ENCODE peak calls at places on chromosome 4, in four cellular contexts. L is H1, M is GM12878, S is HepG2. V is an unnamed sample. For H3K4me1, the result is how much of the 10 kb centered on the place peaks cover.

GRCh38 chr4:38695844-38696243 is 31.8 kb downstream of the KLF3 start:
- DNase-seq in L (no peak), M (no peak), S (no peak), V (no peak)

GRCh38 chr4:2932951-2933565 is 30.1 kb downstream of the NOP14 start:
- DNase-seq in L (no peak), M (no peak), S (no peak), V (no peak)

GRCh38 chr4:8126523-8126922 is 32.1 kb downstream of the ABLIM2 start:
- DNase-seq in L (no peak), M (no peak), S (no peak), V (no peak)

GRCh38 chr4:64520393-64520792 is 111.1 kb upstream of the TECRL start:
- DNase-seq in L (no peak), M (no peak), S (no peak), V (peak)

GRCh38 chr4:3676907-3677495 is 89.2 kb upstream of the ADRA2C start:
- DNase-seq in L (no peak), M (no peak), S (no peak), V (no peak)

GRCh38 chr4:102535398-102536082 is 34.4 kb downstream of the NFKB1 start:
- DNase-seq in L (no peak), M (no peak), S (no peak), V (no peak)

GRCh38 chr4:18192901-18193300 is 171.3 kb upstream of the LCORL start:
- DNase-seq in L (no peak), M (no peak), S (no peak), V (no peak)

GRCh38 chr4:68175562-68176155 is 46.0 kb upstream of the TMPRSS11F start:
- DNase-seq in L (no peak), M (peak), S (peak), V (peak)

GRCh38 chr4:79232555-79232954 is 93.3 kb downstream of the NAA11 start:
- DNase-seq in L (no peak), M (no peak), S (no peak), V (no peak)

GRCh38 chr4:6732441-6733357 is 16.7 kb downstream of the BLOC1S4 start:
- DNase-seq in L (no peak), M (no peak), S (peak), V (no peak)

GRCh38 chr4:153274967-153275366 is 69.5 kb upstream of the MND1 start:
- DNase-seq in L (no peak), M (no peak), S (no peak), V (no peak)

DNA sequence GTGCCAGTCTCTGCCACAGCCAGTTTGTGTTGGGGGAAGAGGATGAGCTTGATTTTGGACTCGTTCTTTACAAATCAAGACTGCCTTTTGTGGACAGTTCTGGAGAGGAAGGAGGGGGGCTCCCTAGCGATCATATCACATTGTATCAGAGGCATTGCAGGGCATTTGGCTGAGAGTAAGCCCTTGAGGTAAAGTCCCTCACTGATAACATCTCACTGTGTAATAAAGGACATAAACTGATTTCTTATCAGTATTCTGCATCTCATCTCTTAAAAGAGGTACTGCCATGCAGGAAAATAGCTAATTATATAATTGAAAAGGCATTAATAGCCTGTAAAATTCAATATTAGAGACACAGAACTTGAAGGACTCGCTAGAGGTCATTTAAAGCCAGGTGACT is 6.1 kb upstream of the IGFBP7 start:
- DNase-seq in L (no peak), M (no peak), S (no peak), V (no peak)
- TF ChIP-seq SUZ12 in L (no peak), M (no peak), S (no peak), V (no peak)

GRCh38 chr4:40300371-40301162 is 34.6 kb upstream of the CHRNA9 start:
- DNase-seq in L (no peak), M (no peak), S (no peak), V (no peak)
- H3K4me1 ChIP-seq in L (under half), M (under half), S (under half), V (under half)

DNA sequence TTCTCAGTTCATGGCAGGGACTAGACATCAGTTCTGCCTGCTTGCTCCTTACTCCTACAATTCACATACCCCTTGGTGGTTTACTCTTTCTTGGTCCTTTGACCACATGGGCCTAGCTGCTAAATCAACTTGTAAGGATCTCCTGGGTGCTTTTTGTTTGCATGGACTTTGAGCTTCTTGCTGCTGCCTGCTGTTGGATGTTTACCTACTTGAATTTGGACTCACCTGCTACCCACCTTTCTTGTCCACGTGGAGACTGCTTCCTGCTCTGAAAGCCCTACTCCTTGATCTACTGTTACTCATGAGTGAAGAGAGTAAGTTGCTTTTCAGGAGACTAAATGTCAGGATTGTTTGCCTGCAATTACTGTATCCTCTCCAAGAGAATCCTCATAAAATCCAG is 15.2 kb upstream of the ARHGAP24 start:
- DNase-seq in L (no peak), M (no peak), S (no peak), V (no peak)
- TF ChIP-seq ZNF274 in L (no peak), M (no peak), S (no peak), V (no peak)

DNA sequence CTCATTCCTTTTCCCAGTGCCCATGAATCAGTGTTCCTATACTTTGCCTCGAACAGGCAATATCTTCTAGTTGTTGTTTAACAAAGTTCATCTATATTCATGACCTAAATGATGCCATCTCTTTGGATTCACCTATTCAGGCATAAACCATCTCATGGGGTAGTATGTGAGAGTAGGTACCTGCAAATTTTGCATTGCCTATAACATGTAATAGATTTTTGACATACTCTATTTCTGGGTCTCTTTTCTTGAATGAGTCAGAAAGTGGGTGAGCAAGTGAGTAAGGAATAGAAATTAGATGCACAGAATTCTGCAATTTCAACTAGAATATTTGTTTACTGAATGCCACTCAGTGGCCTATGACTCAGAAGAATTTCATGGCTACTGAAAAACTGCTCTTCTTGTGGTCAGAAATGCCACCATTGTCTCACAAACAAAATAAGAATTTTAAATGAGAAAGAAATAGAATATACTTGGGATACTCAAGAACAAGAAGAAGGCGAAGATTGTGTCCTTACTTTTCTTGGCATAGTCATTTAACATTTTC is 86.7 kb downstream of the HHIP start:
- DNase-seq in L (no peak), M (no peak), S (no peak), V (no peak)
- TF ChIP-seq SUZ12 in L (no peak), M (no peak), S (no peak), V (no peak)

V was measured in NT2/D1.